ENCODE peak calls at places on chromosome 4, in five cellular contexts. X is adrenal gland, A is GM20000, F is right atrium auricular region, J is heart right ventricle. M is an unnamed sample.

GRCh38 chr4:36326610-36327009 is 45.2 kb downstream of the DTHD1 start:
- DNase-seq in J (no peak), F (no peak), A (no peak), X (no peak), M (no peak)

GRCh38 chr4:12612866-12613265 is 871.3 kb downstream of the RAB28 start:
- DNase-seq in X (no peak), J (no peak), F (no peak), A (no peak), M (no peak)

GRCh38 chr4:119725688-119726330 is 97.2 kb upstream of the PDE5A start:
- DNase-seq in A (no peak), J (no peak), F (no peak), X (peak), M (no peak)

GRCh38 chr4:137794779-137795178 is 262.5 kb upstream of the PCDH18 start:
- DNase-seq in J (no peak), A (no peak), X (no peak), F (no peak), M (peak)

GRCh38 chr4:110498420-110498819 is 22.5 kb downstream of the ENPEP start:
- DNase-seq in A (no peak), X (no peak), J (no peak), F (no peak), M (no peak)

GRCh38 chr4:150769845-150770244 is 187.9 kb downstream of the MAB21L2 start:
- DNase-seq in J (no peak), F (no peak), A (no peak), X (no peak), M (no peak)

GRCh38 chr4:27985522-27985921 is 1124.9 kb downstream of the STIM2 start:
- DNase-seq in F (no peak), A (no peak), J (no peak), X (no peak), M (no peak)

GRCh38 chr4:44660396-44660795 is 9.0 kb upstream of the YIPF7 start:
- DNase-seq in X (no peak), J (no peak), F (no peak), A (no peak), M (no peak)

GRCh38 chr4:24057915-24058559 is 168.2 kb upstream of the PPARGC1A start:
- DNase-seq in J (no peak), A (no peak), F (no peak), X (no peak), M (no peak)

GRCh38 chr4:109231331-109231730 is 71.1 kb downstream of the COL25A1 start:
- DNase-seq in F (no peak), J (no peak), A (no peak), X (no peak), M (no peak)
- TF ChIP-seq CTCF in F (no peak), J (no peak), A (no peak), X (no peak), M (no peak)

GRCh38 chr4:79623125-79623905 is 215.3 kb upstream of the GK2 start:
- DNase-seq in A (no peak), X (no peak), F (no peak), J (no peak), M (peak)
- TF ChIP-seq CTCF in A (no peak), X (no peak), F (no peak), J (no peak), M (no peak)

GRCh38 chr4:10889819-10890218 is 205.3 kb upstream of the CLNK start:
- DNase-seq in X (no peak), F (no peak), A (no peak), J (no peak), M (no peak)
- TF ChIP-seq CTCF in X (no peak), F (no peak), A (no peak), J (no peak), M (no peak)

DNA sequence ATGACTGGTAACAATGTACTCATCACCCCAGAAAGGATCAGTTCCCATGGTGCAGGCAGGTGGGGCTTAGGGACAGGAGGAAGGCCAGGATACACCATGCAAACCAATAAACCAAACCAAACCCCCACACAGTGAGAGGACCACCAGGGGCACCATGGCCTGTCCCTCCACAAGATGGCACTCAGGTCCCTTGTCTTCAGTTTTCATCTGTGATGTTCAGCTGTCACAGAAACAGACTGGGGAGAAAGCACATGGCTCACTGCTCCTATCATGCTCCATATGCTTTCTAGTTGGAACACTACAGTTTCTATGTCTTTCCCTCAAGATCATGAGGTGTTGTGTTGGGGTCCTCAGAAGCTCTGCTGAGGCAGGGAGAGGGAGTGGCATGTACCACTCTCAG is 10.1 kb downstream of the HS3ST1 start:
- DNase-seq in J (no peak), X (no peak), A (no peak), F (no peak), M (no peak)
- TF ChIP-seq CTCF in J (peak), X (no peak), A (no peak), F (peak), M (no peak)

GRCh38 chr4:87511500-87511899 is 17.7 kb downstream of the SPARCL1 start:
- DNase-seq in J (no peak), F (no peak), X (no peak), A (no peak), M (no peak)

GRCh38 chr4:87510747-87511146 is 18.4 kb downstream of the SPARCL1 start:
- DNase-seq in X (no peak), A (no peak), J (no peak), F (no peak), M (no peak)

GRCh38 chr4:87502580-87503238 is 26.5 kb downstream of the SPARCL1 start:
- DNase-seq in J (no peak), A (no peak), F (no peak), X (no peak), M (peak)

GRCh38 chr4:87506974-87507701 is 22.0 kb downstream of the SPARCL1 start:
- DNase-seq in J (no peak), F (no peak), A (no peak), X (no peak), M (peak)

DNA sequence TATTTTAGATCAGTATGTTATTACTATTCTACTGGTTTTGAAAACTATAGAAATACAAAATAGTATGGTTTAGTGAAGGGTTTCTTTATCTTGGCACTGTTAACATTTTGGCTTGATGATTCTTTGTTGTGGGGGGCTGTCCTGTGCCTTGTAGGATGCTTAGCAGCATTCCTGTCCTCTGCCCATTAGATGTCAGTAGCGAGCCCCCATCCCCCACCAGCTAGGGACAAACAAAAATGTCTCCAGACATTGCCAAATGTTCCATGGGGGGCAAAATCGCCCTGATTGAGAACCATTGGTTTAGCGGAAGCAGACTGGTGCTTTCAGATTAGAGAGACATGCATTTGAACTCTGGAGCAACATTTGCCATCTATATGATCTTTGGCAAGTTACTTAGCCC is 23.3 kb downstream of the SPARCL1 start:
- DNase-seq in A (no peak), J (no peak), X (no peak), F (no peak), M (no peak)
- TF ChIP-seq CTCF in A (peak), J (no peak), X (no peak), F (no peak), M (peak)

GRCh38 chr4:106201373-106201772 is 114.6 kb downstream of the TBCK start:
- DNase-seq in X (no peak), J (no peak), F (no peak), A (no peak), M (peak)
- TF ChIP-seq CTCF in X (peak), J (peak), F (peak), A (no peak), M (peak)

M was measured in foreskin fibroblast.